ENCODE peak calls at places on chromosomes 16 and 17, in nine cellular contexts. One of them, this sample, is unnamed.

GRCh38 chr17:10652984-10653680 is 4.0 kb downstream of the MYH3 start:
- DNase-seq in endothelial cell of umbilical vein: no peak
- DNase-seq in psoas muscle: no peak
- DNase-seq in AG08395: no peak
- DNase-seq in D341Med: no peak
- DNase-seq in COR-L47: no peak
- DNase-seq in stimulated activated CD8-positive, alpha-beta memory T cell treated with anti-CD3 and anti-CD28 coated beads, Interleukin-4, amount 100 ng/mL, for 1 hour: no peak
- DNase-seq in activated naive CD4-positive, alpha-beta T cell: no peak
- DNase-seq in GF-D8: peak; percentile 51
- DNase-seq in this sample: no peak

GRCh38 chr16:65196696-65197095 is 74.8 kb upstream of the CDH11 start:
- DNase-seq in D341Med: no peak
- DNase-seq in COR-L47: no peak
- DNase-seq in activated naive CD4-positive, alpha-beta T cell: no peak
- DNase-seq in psoas muscle: no peak
- DNase-seq in GF-D8: no peak
- DNase-seq in stimulated activated CD8-positive, alpha-beta memory T cell treated with anti-CD3 and anti-CD28 coated beads, Interleukin-4, amount 100 ng/mL, for 1 hour: no peak
- DNase-seq in AG08395: no peak
- DNase-seq in endothelial cell of umbilical vein: no peak
- DNase-seq in this sample: no peak

GRCh38 chr17:82611140-82612058 is 36.8 kb downstream of the WDR45B start:
- DNase-seq in GF-D8: no peak
- DNase-seq in endothelial cell of umbilical vein: no peak
- DNase-seq in activated naive CD4-positive, alpha-beta T cell: no peak
- DNase-seq in D341Med: peak; percentile 91
- DNase-seq in AG08395: peak; percentile 33
- DNase-seq in COR-L47: peak; percentile 41
- DNase-seq in psoas muscle: no peak
- DNase-seq in stimulated activated CD8-positive, alpha-beta memory T cell treated with anti-CD3 and anti-CD28 coated beads, Interleukin-4, amount 100 ng/mL, for 1 hour: no peak
- DNase-seq in this sample: no peak

GRCh38 chr17:33647976-33648375 is 354.9 kb upstream of the ASIC2 start:
- DNase-seq in psoas muscle: no peak
- DNase-seq in COR-L47: no peak
- DNase-seq in endothelial cell of umbilical vein: no peak
- DNase-seq in GF-D8: no peak
- DNase-seq in D341Med: peak; percentile 53
- DNase-seq in stimulated activated CD8-positive, alpha-beta memory T cell treated with anti-CD3 and anti-CD28 coated beads, Interleukin-4, amount 100 ng/mL, for 1 hour: no peak
- DNase-seq in AG08395: peak; percentile 32
- DNase-seq in activated naive CD4-positive, alpha-beta T cell: no peak
- DNase-seq in this sample: peak; percentile 77

GRCh38 chr16:22297114-22297870 is at the start of gene POLR3E:
- DNase-seq in GF-D8: peak; percentile 90
- DNase-seq in D341Med: peak; percentile 92
- DNase-seq in AG08395: peak; percentile 98
- DNase-seq in stimulated activated CD8-positive, alpha-beta memory T cell treated with anti-CD3 and anti-CD28 coated beads, Interleukin-4, amount 100 ng/mL, for 1 hour: peak; percentile 99
- DNase-seq in psoas muscle: peak; percentile 100
- DNase-seq in endothelial cell of umbilical vein: peak; percentile 99
- DNase-seq in COR-L47: peak; percentile 94
- DNase-seq in activated naive CD4-positive, alpha-beta T cell: peak; percentile 100
- DNase-seq in this sample: peak; percentile 100

GRCh38 chr16:50591800-50592771 is 43.9 kb downstream of the NKD1 start:
- DNase-seq in psoas muscle: peak; percentile 75
- DNase-seq in GF-D8: no peak
- DNase-seq in endothelial cell of umbilical vein: no peak
- DNase-seq in D341Med: no peak
- DNase-seq in COR-L47: peak; percentile 16
- DNase-seq in stimulated activated CD8-positive, alpha-beta memory T cell treated with anti-CD3 and anti-CD28 coated beads, Interleukin-4, amount 100 ng/mL, for 1 hour: no peak
- DNase-seq in AG08395: peak; percentile 43
- DNase-seq in activated naive CD4-positive, alpha-beta T cell: no peak
- DNase-seq in this sample: peak; percentile 90

GRCh38 chr17:76473541-76473985 is 6.2 kb downstream of the AANAT start:
- DNase-seq in psoas muscle: no peak
- DNase-seq in endothelial cell of umbilical vein: no peak
- DNase-seq in AG08395: no peak
- DNase-seq in activated naive CD4-positive, alpha-beta T cell: no peak
- DNase-seq in COR-L47: no peak
- DNase-seq in stimulated activated CD8-positive, alpha-beta memory T cell treated with anti-CD3 and anti-CD28 coated beads, Interleukin-4, amount 100 ng/mL, for 1 hour: no peak
- DNase-seq in GF-D8: no peak
- DNase-seq in D341Med: peak; percentile 73
- DNase-seq in this sample: no peak

GRCh38 chr16:88341551-88342290 is 41.0 kb upstream of the ZNF469 start:
- DNase-seq in activated naive CD4-positive, alpha-beta T cell: no peak
- DNase-seq in AG08395: no peak
- DNase-seq in endothelial cell of umbilical vein: no peak
- DNase-seq in D341Med: no peak
- DNase-seq in COR-L47: no peak
- DNase-seq in psoas muscle: peak; percentile 5
- DNase-seq in GF-D8: no peak
- DNase-seq in stimulated activated CD8-positive, alpha-beta memory T cell treated with anti-CD3 and anti-CD28 coated beads, Interleukin-4, amount 100 ng/mL, for 1 hour: no peak
- DNase-seq in this sample: no peak

GRCh38 chr16:82524939-82525338 is 101.8 kb upstream of the CDH13 start:
- DNase-seq in endothelial cell of umbilical vein: no peak
- DNase-seq in AG08395: no peak
- DNase-seq in D341Med: no peak
- DNase-seq in stimulated activated CD8-positive, alpha-beta memory T cell treated with anti-CD3 and anti-CD28 coated beads, Interleukin-4, amount 100 ng/mL, for 1 hour: no peak
- DNase-seq in psoas muscle: no peak
- DNase-seq in COR-L47: no peak
- DNase-seq in activated naive CD4-positive, alpha-beta T cell: no peak
- DNase-seq in GF-D8: no peak
- DNase-seq in this sample: no peak

GRCh38 chr16:88846088-88846487 is 10.7 kb downstream of the GALNS start:
- DNase-seq in psoas muscle: no peak
- DNase-seq in activated naive CD4-positive, alpha-beta T cell: no peak
- DNase-seq in D341Med: no peak
- DNase-seq in endothelial cell of umbilical vein: no peak
- DNase-seq in AG08395: no peak
- DNase-seq in stimulated activated CD8-positive, alpha-beta memory T cell treated with anti-CD3 and anti-CD28 coated beads, Interleukin-4, amount 100 ng/mL, for 1 hour: no peak
- DNase-seq in COR-L47: no peak
- DNase-seq in GF-D8: no peak
- DNase-seq in this sample: no peak

GRCh38 chr17:3474212-3474611 is 1.6 kb upstream of the ASPA start:
- DNase-seq in AG08395: peak; percentile 14
- DNase-seq in activated naive CD4-positive, alpha-beta T cell: no peak
- DNase-seq in psoas muscle: no peak
- DNase-seq in stimulated activated CD8-positive, alpha-beta memory T cell treated with anti-CD3 and anti-CD28 coated beads, Interleukin-4, amount 100 ng/mL, for 1 hour: no peak
- DNase-seq in GF-D8: no peak
- DNase-seq in D341Med: no peak
- DNase-seq in endothelial cell of umbilical vein: no peak
- DNase-seq in COR-L47: no peak
- DNase-seq in this sample: no peak

This sample was measured in lower leg skin.